ENCODE peak calls at places on chromosomes 6 and 20, in five cellular contexts. P, S, A, F and J are unnamed samples.

GRCh38 chr6:145067430-145067829 is 667.9 kb downstream of the EPM2A start:
- DNase-seq in P (peak), S (no peak), A (no peak), F (no peak), J (peak)

GRCh38 chr6:55239099-55239498 is 64.8 kb downstream of the HCRTR2 start:
- DNase-seq in P (no peak), S (no peak), A (no peak), F (peak), J (no peak)

GRCh38 chr20:36206641-36207040 is 29.6 kb upstream of the AAR2 start:
- DNase-seq in P (no peak), S (no peak), A (no peak), F (no peak), J (no peak)

GRCh38 chr6:169207482-169207881 is 46.2 kb downstream of the THBS2 start:
- DNase-seq in P (no peak), S (no peak), A (no peak), F (no peak), J (no peak)

GRCh38 chr6:33587529-33588215 is 7.6 kb upstream of the BAK1 start:
- DNase-seq in P (no peak), S (no peak), A (no peak), F (no peak), J (no peak)

GRCh38 chr6:35089935-35090505 is 51.1 kb downstream of the TCP11 start:
- DNase-seq in P (peak), S (peak), A (no peak), F (peak), J (peak)

GRCh38 chr6:131754088-131754487 is 43.3 kb upstream of the CTAGE9 start:
- DNase-seq in P (peak), S (peak), A (no peak), F (no peak), J (no peak)

GRCh38 chr6:37256692-37257319 is 766 bp upstream of the TBC1D22B start:
- DNase-seq in P (peak), S (no peak), A (no peak), F (no peak), J (no peak)

GRCh38 chr20:37423545-37423944 is 77.6 kb downstream of the SRC start:
- DNase-seq in P (no peak), S (no peak), A (no peak), F (no peak), J (no peak)

GRCh38 chr6:37845026-37845911 is 25.7 kb downstream of the ZFAND3 start:
- DNase-seq in P (no peak), S (no peak), A (no peak), F (no peak), J (no peak)

GRCh38 chr6:1233924-1234323 is 78.0 kb upstream of the FOXQ1 start:
- DNase-seq in P (no peak), S (no peak), A (no peak), F (no peak), J (no peak)

GRCh38 chr6:142942805-142943227 is 2.2 kb downstream of the HIVEP2 start:
- DNase-seq in P (peak), S (no peak), A (peak), F (no peak), J (no peak)

GRCh38 chr6:112622036-112622435 is 274.9 kb downstream of the RFPL4B start:
- DNase-seq in P (no peak), S (no peak), A (no peak), F (no peak), J (no peak)

GRCh38 chr6:105102186-105102585 is 77.6 kb downstream of the POPDC3 start:
- DNase-seq in P (no peak), S (no peak), A (no peak), F (no peak), J (no peak)

GRCh38 chr6:115360602-115361325 is 699.9 kb downstream of the FRK start:
- DNase-seq in P (no peak), S (no peak), A (no peak), F (no peak), J (no peak)

GRCh38 chr6:68876792-68877493 is 241.9 kb downstream of the ADGRB3 start:
- DNase-seq in P (peak), S (no peak), A (no peak), F (no peak), J (no peak)

GRCh38 chr20:34560141-34560523 is 1.6 kb downstream of the MAP1LC3A start:
- DNase-seq in P (no peak), S (no peak), A (no peak), F (no peak), J (no peak)

GRCh38 chr6:34469499-34469898 is 3.6 kb downstream of the PACSIN1 start:
- DNase-seq in P (no peak), S (no peak), A (no peak), F (no peak), J (no peak)

GRCh38 chr6:161498359-161498758 is 224.5 kb upstream of the AGPAT4 start:
- DNase-seq in P (peak), S (no peak), A (no peak), F (peak), J (no peak)